ENCODE peak calls at places on chromosomes 5 and 9, in four cellular contexts. V is mammary epithelial cell, B is prostate gland, C is body of pancreas. X is an unnamed sample.

GRCh38 chr5:31346896-31347557 is 153.5 kb downstream of the CDH6 start:
- DNase-seq in V (peak; percentile 23), B (no peak), C (no peak), X (no peak)

GRCh38 chr5:153562189-153562588 is 71.7 kb downstream of the GRIA1 start:
- DNase-seq in C (no peak), B (no peak), V (peak; percentile 72), X (peak; percentile 55)

GRCh38 chr5:158599132-158599531 is 500.6 kb downstream of the EBF1 start:
- DNase-seq in V (no peak), B (no peak), C (no peak), X (peak; percentile 8)

GRCh38 chr9:99491408-99492259 is 269.6 kb downstream of the SEC61B start:
- DNase-seq in B (no peak), V (no peak), C (no peak), X (peak; percentile 9)

GRCh38 chr9:112771359-112772214 is 21.0 kb downstream of the SNX30 start:
- DNase-seq in V (no peak), B (no peak), C (no peak), X (peak; percentile 26)

GRCh38 chr9:134136117-134136996 is 475 bp downstream of the WDR5 start:
- DNase-seq in B (no peak), C (peak; percentile 23), V (peak; percentile 19), X (peak; percentile 35)

GRCh38 chr9:16179566-16179965 is 626.7 kb downstream of the CCDC171 start:
- DNase-seq in B (no peak), V (no peak), C (no peak), X (no peak)

GRCh38 chr9:23771746-23772145 is 54.3 kb downstream of the ELAVL2 start:
- DNase-seq in V (peak; percentile 49), C (no peak), B (no peak), X (no peak)

GRCh38 chr9:107587175-107587963 is 97.8 kb upstream of the KLF4 start:
- DNase-seq in V (no peak), B (no peak), C (peak; percentile 65), X (no peak)

GRCh38 chr5:73615085-73615484 is 10.9 kb upstream of the ARHGEF28 start:
- DNase-seq in V (peak; percentile 80), C (no peak), B (no peak), X (peak; percentile 53)

GRCh38 chr9:129458155-129458661 is 162.7 kb downstream of the C9orf50 start:
- DNase-seq in B (peak; percentile 30), C (peak; percentile 26), V (no peak), X (no peak)

GRCh38 chr9:7879551-7880245 is 80.1 kb upstream of the DMAC1 start:
- DNase-seq in B (no peak), V (peak; percentile 16), C (no peak), X (no peak)

GRCh38 chr5:39604491-39604890 is 179.7 kb upstream of the DAB2 start:
- DNase-seq in V (no peak), B (no peak), C (no peak), X (peak; percentile 54)

GRCh38 chr9:130219661-130220081 is 45.9 kb upstream of the HMCN2 start:
- DNase-seq in C (no peak), B (no peak), V (no peak), X (no peak)

GRCh38 chr9:14438232-14438966 is 124.5 kb upstream of the NFIB start:
- DNase-seq in C (no peak), B (no peak), V (no peak), X (no peak)

GRCh38 chr9:79193001-79193400 is 378.8 kb upstream of the TLE4 start:
- DNase-seq in B (no peak), C (no peak), V (no peak), X (peak; percentile 22)

GRCh38 chr5:71651554-71651953 is 64.4 kb downstream of the MCCC2 start:
- DNase-seq in C (no peak), V (no peak), B (no peak), X (no peak)

GRCh38 chr5:146283344-146283761 is 55.3 kb upstream of the POU4F3 start:
- DNase-seq in V (peak; percentile 82), C (no peak), B (no peak), X (peak; percentile 87)

GRCh38 chr9:130041648-130042405 is 1.2 kb downstream of the FNBP1 start:
- DNase-seq in C (peak; percentile 14), B (no peak), V (peak; percentile 29), X (peak; percentile 42)

GRCh38 chr9:80061940-80062339 is 490.2 kb downstream of the TLE4 start:
- DNase-seq in V (peak; percentile 3), C (no peak), B (no peak), X (peak; percentile 95)

GRCh38 chr5:6745706-6746217 is 32.5 kb downstream of the TENT4A start:
- DNase-seq in C (peak; percentile 26), B (peak; percentile 37), V (peak; percentile 44), X (peak; percentile 84)

GRCh38 chr9:136685792-136686533 is 1.3 kb downstream of the AGPAT2 start:
- DNase-seq in V (no peak), B (no peak), C (peak; percentile 43), X (no peak)

GRCh38 chr9:100739208-100739607 is 161.3 kb downstream of the CAVIN4 start:
- DNase-seq in C (no peak), B (no peak), V (no peak), X (no peak)

GRCh38 chr5:124263680-124264491 is 482.6 kb downstream of the ZNF608 start:
- DNase-seq in C (peak; percentile 23), B (no peak), V (no peak), X (no peak)

GRCh38 chr5:8329773-8330172 is 460.8 kb downstream of the MTRR start:
- DNase-seq in C (no peak), V (peak; percentile 23), B (no peak), X (no peak)

GRCh38 chr9:63816742-63817621 is 1468.0 kb downstream of the FOXD4L5 start:
- DNase-seq in C (peak; percentile 90), B (peak; percentile 96), V (peak; percentile 99), X (peak; percentile 89)

GRCh38 chr9:114296338-114296737 is 26.6 kb upstream of the ORM1 start:
- DNase-seq in V (no peak), C (no peak), B (no peak), X (no peak)
- H3K4me3 ChIP-seq in V (no peak overlapping the region), C (no peak overlapping the region), B (no peak overlapping the region), X (no peak overlapping the region)

DNA sequence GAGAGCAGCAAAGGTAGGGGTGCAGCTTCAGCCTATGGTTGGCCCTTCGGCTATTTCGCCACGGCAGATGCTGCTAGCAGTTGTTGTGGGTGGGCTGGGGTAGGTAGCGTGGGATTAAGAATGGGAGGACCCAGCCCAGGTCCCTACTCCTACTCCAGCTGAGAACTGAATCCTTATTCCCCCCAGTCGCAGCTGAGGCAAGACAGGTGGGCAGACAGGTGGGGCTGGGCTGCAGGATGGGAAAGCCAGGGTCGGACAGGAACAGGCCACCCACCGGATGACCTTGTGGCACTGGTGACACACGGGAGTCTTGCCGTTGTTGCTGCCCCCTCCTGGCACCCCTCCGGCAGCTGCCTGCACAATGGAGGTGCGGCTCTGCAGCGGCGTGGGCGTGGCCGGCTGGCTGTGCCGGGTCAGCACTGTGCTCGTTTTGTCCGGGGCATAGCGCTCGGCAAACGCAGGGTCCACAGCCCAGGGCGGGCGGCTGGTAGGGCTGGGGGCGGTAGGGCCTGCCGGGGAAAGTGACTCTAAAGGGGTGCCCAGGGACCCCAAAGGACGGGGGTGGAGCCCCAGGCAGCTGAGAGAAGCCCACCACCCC is 8.2 kb downstream of the PDLIM7 start:
- DNase-seq in C (no peak), B (no peak), V (no peak), X (no peak)
- TF ChIP-seq CTCF in C (no peak), B (no peak), V (no peak), X (no peak)

GRCh38 chr9:28396058-28396457 is 822.8 kb upstream of the C9orf72 start:
- DNase-seq in V (peak; percentile 12), B (no peak), C (no peak), X (no peak)
- H3K4me3 ChIP-seq in V (no peak overlapping the region), B (no peak overlapping the region), C (no peak overlapping the region), X (no peak overlapping the region)

GRCh38 chr5:19411936-19412335 is 576.1 kb downstream of the CDH18 start:
- DNase-seq in C (no peak), V (no peak), B (no peak), X (no peak)
- TF ChIP-seq CTCF in C (no peak), V (no peak), B (no peak), X (no peak)

DNA sequence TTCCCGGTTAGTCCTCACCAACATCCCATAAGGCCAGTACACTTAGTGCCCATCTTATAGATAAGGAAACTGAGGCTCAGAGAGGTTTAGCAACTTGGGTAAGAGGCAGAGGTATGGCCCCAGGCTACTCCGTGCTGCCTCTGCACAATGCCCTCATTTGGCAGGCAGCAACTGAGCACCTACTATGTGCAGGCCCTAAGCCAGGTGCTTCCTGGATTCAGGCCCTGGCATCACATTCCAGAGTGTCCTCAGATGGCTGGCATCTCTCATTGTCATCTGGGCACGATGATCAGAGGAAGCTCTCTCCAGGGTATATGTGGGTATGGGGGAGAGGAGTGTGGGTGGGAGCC is 53.8 kb upstream of the PSD2 start:
- DNase-seq in C (no peak), V (no peak), B (no peak), X (no peak)
- H3K4me3 ChIP-seq in C (no peak overlapping the region), V (no peak overlapping the region), B (no peak overlapping the region), X (no peak overlapping the region)

GRCh38 chr5:96176022-96176421 is 214.4 kb upstream of the ELL2 start:
- DNase-seq in C (no peak), V (no peak), B (no peak), X (no peak)

GRCh38 chr5:96180684-96181083 is 219.0 kb upstream of the ELL2 start:
- DNase-seq in V (no peak), C (no peak), B (no peak), X (no peak)

GRCh38 chr5:96177303-96177869 is 215.7 kb upstream of the ELL2 start:
- DNase-seq in C (peak; percentile 28), B (no peak), V (peak; percentile 99), X (peak; percentile 80)

GRCh38 chr5:96172436-96172835 is 210.8 kb upstream of the ELL2 start:
- DNase-seq in B (no peak), V (no peak), C (no peak), X (peak; percentile 77)

DNA sequence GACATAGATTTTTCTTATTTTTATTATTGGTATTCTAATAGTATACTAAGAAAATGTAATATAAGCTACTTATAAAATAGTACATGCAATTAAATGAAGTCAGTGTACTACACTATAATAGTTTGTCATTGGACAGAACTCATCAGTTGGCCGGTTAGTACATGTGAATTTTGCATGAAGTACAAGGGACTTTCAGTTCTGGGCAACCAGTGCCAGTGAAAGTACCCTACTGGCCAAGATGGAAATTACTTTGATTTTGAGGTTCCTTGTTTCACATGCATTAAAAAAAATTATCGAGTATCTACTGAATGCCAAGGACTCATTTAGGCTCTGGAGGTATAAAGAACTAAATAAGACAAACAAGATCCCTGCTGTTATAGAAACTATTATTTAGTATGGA is 213.4 kb upstream of the ELL2 start:
- DNase-seq in C (no peak), B (no peak), V (peak; percentile 20), X (peak; percentile 32)
- TF ChIP-seq CTCF in C (peak; percentile 14), B (no peak), V (peak; percentile 40), X (peak; percentile 28)

X was measured in cardiac fibroblast.